ENCODE peak calls at places on chromosome 15, in six cellular contexts. G, U, N, W, P and M are unnamed samples.

GRCh38 chr15:74306801-74307217 is 60.6 kb downstream of the CYP11A1 start:
- DNase-seq in U (no peak), P (no peak), G (no peak), W (no peak), N (no peak), M (no peak)

GRCh38 chr15:69290346-69291164 is 8.2 kb upstream of the PAQR5 start:
- DNase-seq in P (no peak), G (no peak), W (no peak), N (no peak), U (no peak), M (no peak)

GRCh38 chr15:98856540-98856907 is 151.1 kb downstream of the PGPEP1L start:
- DNase-seq in N (no peak), G (no peak), P (no peak), U (no peak), W (no peak), M (no peak)

GRCh38 chr15:66808181-66808824 is 106.3 kb downstream of the SMAD6 start:
- DNase-seq in G (no peak), U (no peak), W (no peak), P (no peak), N (no peak), M (no peak)

GRCh38 chr15:34206016-34206415 is 3.9 kb downstream of the KATNBL1 start:
- DNase-seq in P (no peak), U (no peak), W (no peak), N (no peak), G (no peak), M (no peak)

GRCh38 chr15:98735304-98735703 is 87.0 kb downstream of the IGF1R start:
- DNase-seq in P (no peak), W (no peak), U (no peak), N (no peak), G (no peak), M (no peak)

GRCh38 chr15:48811325-48811938 is 563 bp upstream of the CEP152 start:
- DNase-seq in U (no peak), N (peak; percentile 15), P (no peak), G (no peak), W (no peak), M (no peak)

GRCh38 chr15:56523521-56523920 is 58.6 kb upstream of the MNS1 start:
- DNase-seq in N (no peak), P (no peak), W (no peak), U (no peak), G (no peak), M (no peak)

GRCh38 chr15:59917504-59918157 is 86.5 kb upstream of the FOXB1 start:
- DNase-seq in W (peak; percentile 81), N (peak; percentile 87), U (peak; percentile 63), G (peak; percentile 71), P (peak; percentile 67), M (no peak)

GRCh38 chr15:40002295-40002694 is 36.7 kb downstream of the SRP14 start:
- DNase-seq in G (no peak), U (no peak), N (peak; percentile 55), W (no peak), P (no peak), M (no peak)

GRCh38 chr15:78831229-78832207 is 20.3 kb upstream of the ADAMTS7 start:
- DNase-seq in W (no peak), N (no peak), G (no peak), P (no peak), U (no peak), M (no peak)

GRCh38 chr15:52132066-52132465 is 19.5 kb upstream of the BCL2L10 start:
- DNase-seq in N (no peak), U (no peak), P (no peak), W (no peak), G (no peak), M (no peak)

GRCh38 chr15:89496155-89497098 is at the start of gene RHCG:
- DNase-seq in G (no peak), U (no peak), N (peak; percentile 36), W (no peak), P (no peak), M (no peak)

GRCh38 chr15:37038716-37039106 is 61.6 kb downstream of the MEIS2 start:
- DNase-seq in U (no peak), N (no peak), W (peak; percentile 49), P (no peak), G (no peak), M (no peak)